ENCODE peak calls at places on chromosomes 16 and 17, in five cellular contexts. P, X, A, M and I are unnamed samples.

GRCh38 chr17:17191961-17192381 is 14.2 kb downstream of the PLD6 start:
- DNase-seq in P (no peak), X (no peak), A (no peak), M (no peak), I (peak)

GRCh38 chr17:74843352-74843627 is 16.4 kb downstream of the GRIN2C start:
- DNase-seq in P (no peak), X (no peak), A (no peak), M (no peak), I (no peak)

GRCh38 chr17:50260501-50260911 is 13.8 kb upstream of the TMEM92 start:
- DNase-seq in P (no peak), X (no peak), A (no peak), M (peak), I (no peak)

GRCh38 chr16:22092143-22092933 is at the start of gene VWA3A:
- DNase-seq in P (no peak), X (no peak), A (no peak), M (no peak), I (no peak)

GRCh38 chr16:65119905-65120341 is 1.9 kb downstream of the CDH11 start:
- DNase-seq in P (no peak), X (no peak), A (no peak), M (no peak), I (no peak)

GRCh38 chr16:27330542-27330941 is 16.8 kb downstream of the IL4R start:
- DNase-seq in P (no peak), X (no peak), A (no peak), M (no peak), I (no peak)

GRCh38 chr17:60065867-60066266 is 12.9 kb downstream of the HEATR6 start:
- DNase-seq in P (no peak), X (no peak), A (no peak), M (no peak), I (no peak)

GRCh38 chr17:4772235-4772613 is 538 bp downstream of the TM4SF5 start:
- DNase-seq in P (no peak), X (no peak), A (no peak), M (peak), I (no peak)

GRCh38 chr17:83100853-83101391 is 21.5 kb downstream of the METRNL start:
- DNase-seq in P (no peak), X (no peak), A (no peak), M (no peak), I (no peak)

GRCh38 chr16:8892101-8892575 is 10.0 kb downstream of the LITAFD start:
- DNase-seq in P (no peak), X (no peak), A (no peak), M (no peak), I (no peak)

GRCh38 chr17:22304667-22305303 is 612.5 kb downstream of the KCNJ18 start:
- DNase-seq in P (no peak), X (no peak), A (no peak), M (no peak), I (no peak)

GRCh38 chr17:37094391-37094790 is 145.6 kb downstream of the AATF start:
- DNase-seq in P (no peak), X (no peak), A (no peak), M (no peak), I (no peak)

GRCh38 chr17:6638046-6638908 is 2.2 kb downstream of the KIAA0753 start:
- DNase-seq in P (no peak), X (no peak), A (no peak), M (no peak), I (no peak)

GRCh38 chr17:17681744-17682292 is 560 bp downstream of the RAI1 start:
- DNase-seq in P (no peak), X (no peak), A (no peak), M (peak), I (no peak)

GRCh38 chr17:76538941-76539340 is 903 bp upstream of the PRCD start:
- DNase-seq in P (no peak), X (no peak), A (no peak), M (no peak), I (no peak)

GRCh38 chr17:77002103-77003045 is 134.2 kb downstream of the MGAT5B start:
- DNase-seq in P (peak), X (peak), A (peak), M (peak), I (peak)

GRCh38 chr16:75025766-75026165 is 26.9 kb downstream of the ZNRF1 start:
- DNase-seq in P (no peak), X (no peak), A (no peak), M (peak), I (no peak)

GRCh38 chr17:79455636-79456035 is 155.2 kb downstream of the RBFOX3 start:
- DNase-seq in P (no peak), X (no peak), A (no peak), M (no peak), I (no peak)

GRCh38 chr16:28494141-28494851 is at the start of gene APOBR:
- DNase-seq in P (no peak), X (no peak), A (no peak), M (no peak), I (no peak)

GRCh38 chr16:85537331-85537788 is 75.8 kb upstream of the GSE1 start:
- DNase-seq in P (no peak), X (no peak), A (no peak), M (no peak), I (no peak)

GRCh38 chr17:44607836-44608690 is 48.2 kb upstream of the MEIOC start:
- DNase-seq in P (no peak), X (peak), A (peak), M (peak), I (peak)

GRCh38 chr17:64599187-64599676 is 62.9 kb downstream of the SMURF2 start:
- DNase-seq in P (no peak), X (no peak), A (no peak), M (no peak), I (no peak)

GRCh38 chr16:81711609-81712329 is 67.3 kb upstream of the PLCG2 start:
- DNase-seq in P (peak), X (no peak), A (no peak), M (peak), I (no peak)

GRCh38 chr16:23290189-23291062 is 11.7 kb upstream of the SCNN1B start:
- DNase-seq in P (no peak), X (no peak), A (no peak), M (no peak), I (no peak)

GRCh38 chr17:67440311-67441051 is 63.4 kb downstream of the PITPNC1 start:
- DNase-seq in P (no peak), X (no peak), A (no peak), M (no peak), I (no peak)

GRCh38 chr17:2051388-2052237 is 3.3 kb upstream of the HIC1 start:
- DNase-seq in P (no peak), X (no peak), A (no peak), M (no peak), I (no peak)

GRCh38 chr17:48259710-48260291 is 152.2 kb downstream of the SNX11 start:
- DNase-seq in P (no peak), X (no peak), A (no peak), M (no peak), I (peak)

GRCh38 chr17:81488276-81488860 is 24.2 kb downstream of the ACTG1 start:
- DNase-seq in P (no peak), X (no peak), A (no peak), M (no peak), I (no peak)

GRCh38 chr17:496761-497586 is 144.4 kb upstream of the RPH3AL start:
- DNase-seq in P (no peak), X (no peak), A (no peak), M (no peak), I (no peak)

GRCh38 chr17:37405955-37406634 is 541 bp downstream of the ACACA start:
- DNase-seq in P (no peak), X (no peak), A (no peak), M (no peak), I (no peak)

GRCh38 chr16:20867585-20867984 is 32.6 kb downstream of the DCUN1D3 start:
- DNase-seq in P (no peak), X (no peak), A (no peak), M (no peak), I (no peak)

GRCh38 chr16:20866792-20867191 is 33.4 kb downstream of the DCUN1D3 start:
- DNase-seq in P (no peak), X (no peak), A (no peak), M (no peak), I (no peak)

GRCh38 chr16:20866161-20866772 is 33.9 kb downstream of the DCUN1D3 start:
- DNase-seq in P (peak), X (peak), A (no peak), M (peak), I (no peak)

GRCh38 chr16:20862162-20862960 is 37.8 kb downstream of the DCUN1D3 start:
- DNase-seq in P (no peak), X (no peak), A (no peak), M (no peak), I (no peak)

DNA sequence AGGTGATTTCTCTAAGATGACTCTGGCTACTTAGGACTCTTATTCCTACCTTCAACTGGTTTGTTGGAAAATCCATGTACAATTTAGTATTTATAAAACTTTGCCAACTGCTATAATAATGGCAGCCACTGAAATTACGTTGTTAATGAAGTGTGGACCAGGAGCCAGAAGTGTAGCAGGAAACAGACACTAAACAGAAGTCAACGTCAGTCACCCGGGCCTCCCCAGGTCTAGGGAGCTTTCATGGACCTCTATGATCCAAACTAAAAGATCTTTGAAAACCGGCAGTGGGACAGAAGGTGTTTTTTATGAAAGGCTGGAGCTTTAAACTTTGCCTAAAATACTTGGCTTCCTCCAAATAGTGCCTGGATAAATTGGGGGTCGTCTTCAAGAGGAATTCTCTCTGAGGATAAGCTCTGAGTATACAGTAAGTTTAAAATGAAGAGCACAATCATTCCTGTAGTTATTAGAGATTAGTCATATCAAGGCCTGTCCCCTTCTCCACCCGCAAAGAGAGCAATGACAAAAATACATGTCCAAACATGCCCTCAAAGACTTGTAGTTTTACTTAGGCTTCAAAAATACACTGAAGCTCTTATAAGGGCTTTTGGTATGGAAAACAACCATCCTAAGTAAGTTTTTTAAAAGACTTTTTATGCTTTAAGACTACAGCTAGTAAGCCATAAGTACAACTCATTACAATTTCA is 34.6 kb downstream of the DCUN1D3 start:
- DNase-seq in P (peak), X (no peak), A (no peak), M (no peak), I (no peak)
- TF ChIP-seq YY1 in P (no peak), X (no peak), A (no peak), M (no peak), I (no peak)

DNA sequence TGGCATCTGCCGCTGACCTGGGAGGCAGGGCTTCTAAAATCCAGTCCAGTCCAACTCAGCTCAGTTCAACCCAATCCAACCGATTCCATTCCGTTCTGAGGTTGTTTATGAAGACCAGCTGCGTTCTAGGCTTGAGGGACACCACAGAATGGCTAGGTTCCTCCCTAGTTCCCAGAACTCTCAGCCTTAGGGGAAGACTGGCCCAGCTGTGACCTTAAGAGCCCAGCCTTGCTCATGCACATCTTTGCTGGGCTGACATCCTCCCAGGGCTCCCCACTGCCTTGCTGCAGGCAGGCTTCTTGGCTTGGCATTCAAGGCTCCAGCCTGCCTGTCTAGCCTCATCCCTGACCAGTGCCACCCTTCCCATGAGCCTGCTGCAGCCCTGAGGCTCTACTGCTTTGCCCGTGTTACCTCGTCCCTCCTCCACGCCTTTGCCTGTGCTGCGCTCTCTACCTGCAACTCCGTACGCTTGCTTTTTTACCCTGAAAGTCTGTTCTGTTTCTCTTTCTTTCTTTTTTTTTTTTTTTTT is 7.9 kb downstream of the SLC12A3 start:
- DNase-seq in P (no peak), X (no peak), A (no peak), M (no peak), I (no peak)
- TF ChIP-seq YY1 in P (no peak), X (no peak), A (no peak), M (no peak), I (no peak)

DNA sequence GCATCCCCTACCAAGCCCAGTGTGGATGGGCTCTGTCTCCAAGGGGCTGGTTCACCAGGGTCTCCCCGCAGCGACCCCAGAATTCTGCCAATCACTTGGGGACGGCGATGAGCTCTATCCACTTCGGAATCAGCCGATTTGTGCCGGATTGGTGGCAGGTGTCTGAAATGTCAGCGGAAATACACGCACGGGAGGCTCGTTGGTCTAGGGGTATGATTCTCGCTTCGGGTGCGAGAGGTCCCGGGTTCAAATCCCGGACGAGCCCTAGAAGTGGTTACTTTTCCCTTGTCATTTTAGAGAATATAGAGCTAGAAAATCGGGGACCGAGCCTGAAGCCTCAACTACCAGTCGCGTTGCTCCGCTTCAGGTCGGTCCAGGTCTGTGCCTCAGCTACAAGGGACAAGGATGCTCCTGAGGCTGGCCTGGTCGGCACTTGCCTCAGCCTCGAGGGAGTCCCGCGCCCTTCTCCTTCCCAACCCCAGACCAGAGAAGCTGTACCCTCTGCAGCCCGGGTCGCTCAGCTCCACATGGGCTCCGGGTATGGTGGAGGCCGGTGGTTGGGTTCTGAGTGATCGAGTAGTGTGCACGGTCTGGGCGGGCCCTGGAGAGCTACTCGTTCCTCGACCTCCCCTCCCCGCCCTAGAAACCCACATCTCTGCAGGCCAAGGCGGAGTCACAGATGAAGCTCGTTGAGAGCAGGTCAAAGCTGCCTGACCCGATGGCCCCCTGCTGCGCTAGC is 16.0 kb upstream of the OR1F1 start:
- DNase-seq in P (no peak), X (peak), A (no peak), M (peak), I (no peak)
- TF ChIP-seq YY1 in P (no peak), X (no peak), A (no peak), M (no peak), I (no peak)

DNA sequence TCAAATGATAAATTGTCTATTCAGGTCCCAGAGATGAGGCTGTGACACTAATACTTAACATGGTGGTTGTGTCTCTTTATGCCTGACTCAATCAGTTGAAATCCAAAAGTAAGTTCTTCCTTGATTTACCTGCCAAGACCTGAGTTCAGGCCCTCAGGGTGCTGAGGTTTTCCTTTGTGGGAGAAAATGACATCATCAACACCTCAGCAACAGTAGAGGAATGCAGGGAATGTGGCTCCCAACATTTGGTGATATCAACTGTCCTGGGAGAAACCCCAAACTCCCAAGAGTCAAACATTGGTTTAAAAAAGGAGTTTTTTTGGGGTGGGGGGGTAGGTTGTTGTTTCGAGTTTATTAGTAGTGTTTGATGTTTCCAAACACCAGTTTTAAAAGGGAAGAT is 14.7 kb downstream of the RNF43 start:
- DNase-seq in P (peak), X (no peak), A (no peak), M (no peak), I (no peak)
- TF ChIP-seq YY1 in P (no peak), X (no peak), A (no peak), M (no peak), I (no peak)

GRCh38 chr16:2457267-2457666 is 2.6 kb upstream of the TEDC2 start:
- DNase-seq in P (no peak), X (no peak), A (no peak), M (no peak), I (no peak)

GRCh38 chr16:2456551-2457153 is 3.3 kb upstream of the TEDC2 start:
- DNase-seq in P (no peak), X (no peak), A (no peak), M (no peak), I (no peak)

GRCh38 chr16:2459647-2460390 is at the start of gene TEDC2:
- DNase-seq in P (peak), X (peak), A (peak), M (peak), I (peak)

GRCh38 chr16:2458887-2459646 is 842 bp upstream of the TEDC2 start:
- DNase-seq in P (no peak), X (no peak), A (no peak), M (no peak), I (no peak)

DNA sequence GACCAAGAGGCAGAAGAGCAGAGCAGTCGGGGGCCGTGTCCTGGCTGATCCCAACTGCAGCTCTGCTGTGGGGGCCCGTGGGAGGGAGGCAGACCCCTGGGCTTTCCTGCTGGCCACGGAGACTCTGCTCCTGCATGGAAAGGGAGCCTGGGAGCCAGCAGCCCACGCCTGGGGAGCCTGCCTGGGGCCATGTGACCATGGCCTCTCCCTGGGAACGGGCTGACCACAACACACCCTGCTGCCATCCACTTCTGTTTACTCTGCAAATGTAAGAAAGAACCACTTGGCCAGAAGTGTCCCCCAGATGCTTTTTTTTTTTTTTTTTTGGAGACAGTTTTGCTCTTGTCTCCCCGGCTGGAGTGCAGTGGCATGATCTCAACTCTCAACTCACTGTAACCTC is 2.0 kb upstream of the TEDC2 start:
- DNase-seq in P (no peak), X (no peak), A (no peak), M (no peak), I (no peak)
- TF ChIP-seq YY1 in P (no peak), X (no peak), A (no peak), M (no peak), I (no peak)

GRCh38 chr17:32445075-32445427 is 741 bp downstream of the PSMD11 start:
- DNase-seq in P (no peak), X (peak), A (no peak), M (no peak), I (no peak)
- TF ChIP-seq YY1 in P (no peak), X (no peak), A (no peak), M (no peak), I (no peak)